ENCODE peak calls at places on chromosomes 12 and 14, in five cellular contexts. One of them, this sample, is unnamed.

GRCh38 chr12:121175383-121176119 is 34.4 kb upstream of the P2RX4 start:
- DNase-seq in AG08395: no peak
- DNase-seq in HT-29: no peak
- DNase-seq in activated CD8-positive, alpha-beta memory T cell treated with anti-CD3 and anti-CD28 coated beads for 24 hours: no peak
- DNase-seq in hypothalamus: peak
- DNase-seq in this sample: no peak

GRCh38 chr12:47214771-47215170 is 135.0 kb upstream of the AMIGO2 start:
- DNase-seq in HT-29: no peak
- DNase-seq in hypothalamus: no peak
- DNase-seq in activated CD8-positive, alpha-beta memory T cell treated with anti-CD3 and anti-CD28 coated beads for 24 hours: no peak
- DNase-seq in AG08395: no peak
- DNase-seq in this sample: no peak

GRCh38 chr14:103519043-103519836 is 3.4 kb downstream of the CKB start:
- DNase-seq in AG08395: no peak
- DNase-seq in HT-29: no peak
- DNase-seq in activated CD8-positive, alpha-beta memory T cell treated with anti-CD3 and anti-CD28 coated beads for 24 hours: no peak
- DNase-seq in hypothalamus: no peak
- DNase-seq in this sample: no peak

GRCh38 chr12:99200711-99201384 is 446.7 kb upstream of the GARIN6 start:
- DNase-seq in AG08395: no peak
- DNase-seq in hypothalamus: no peak
- DNase-seq in HT-29: peak
- DNase-seq in activated CD8-positive, alpha-beta memory T cell treated with anti-CD3 and anti-CD28 coated beads for 24 hours: no peak
- DNase-seq in this sample: no peak

GRCh38 chr12:6764011-6764828 is 1.9 kb upstream of the PTMS start:
- DNase-seq in hypothalamus: peak
- DNase-seq in HT-29: peak
- DNase-seq in activated CD8-positive, alpha-beta memory T cell treated with anti-CD3 and anti-CD28 coated beads for 24 hours: no peak
- DNase-seq in AG08395: peak
- DNase-seq in this sample: peak

GRCh38 chr14:75487155-75487671 is 35.1 kb upstream of the BATF start:
- DNase-seq in activated CD8-positive, alpha-beta memory T cell treated with anti-CD3 and anti-CD28 coated beads for 24 hours: peak
- DNase-seq in hypothalamus: no peak
- DNase-seq in HT-29: peak
- DNase-seq in AG08395: no peak
- DNase-seq in this sample: no peak

GRCh38 chr12:118999107-118999506 is 17.8 kb downstream of the SRRM4 start:
- DNase-seq in hypothalamus: no peak
- DNase-seq in activated CD8-positive, alpha-beta memory T cell treated with anti-CD3 and anti-CD28 coated beads for 24 hours: no peak
- DNase-seq in HT-29: no peak
- DNase-seq in AG08395: no peak
- DNase-seq in this sample: no peak

GRCh38 chr14:58635041-58635440 is 2.7 kb upstream of the DACT1 start:
- DNase-seq in AG08395: no peak
- DNase-seq in hypothalamus: no peak
- DNase-seq in activated CD8-positive, alpha-beta memory T cell treated with anti-CD3 and anti-CD28 coated beads for 24 hours: no peak
- DNase-seq in HT-29: no peak
- DNase-seq in this sample: no peak

GRCh38 chr12:72289633-72290032 is 17.5 kb downstream of the TRHDE start:
- DNase-seq in activated CD8-positive, alpha-beta memory T cell treated with anti-CD3 and anti-CD28 coated beads for 24 hours: no peak
- DNase-seq in AG08395: no peak
- DNase-seq in HT-29: no peak
- DNase-seq in hypothalamus: no peak
- DNase-seq in this sample: no peak

GRCh38 chr14:34580381-34580780 is 40.9 kb upstream of the EAPP start:
- DNase-seq in HT-29: no peak
- DNase-seq in hypothalamus: no peak
- DNase-seq in activated CD8-positive, alpha-beta memory T cell treated with anti-CD3 and anti-CD28 coated beads for 24 hours: peak
- DNase-seq in AG08395: no peak
- DNase-seq in this sample: no peak

GRCh38 chr12:6960291-6961277 is 9.4 kb downstream of the PTPN6 start:
- DNase-seq in activated CD8-positive, alpha-beta memory T cell treated with anti-CD3 and anti-CD28 coated beads for 24 hours: peak
- DNase-seq in hypothalamus: no peak
- DNase-seq in HT-29: peak
- DNase-seq in AG08395: peak
- DNase-seq in this sample: no peak

GRCh38 chr12:6821674-6822433 is at the start of gene GPR162:
- DNase-seq in AG08395: peak
- DNase-seq in hypothalamus: peak
- DNase-seq in activated CD8-positive, alpha-beta memory T cell treated with anti-CD3 and anti-CD28 coated beads for 24 hours: no peak
- DNase-seq in HT-29: no peak
- DNase-seq in this sample: peak

GRCh38 chr14:52060080-52060479 is 8.8 kb downstream of the NID2 start:
- DNase-seq in activated CD8-positive, alpha-beta memory T cell treated with anti-CD3 and anti-CD28 coated beads for 24 hours: no peak
- DNase-seq in HT-29: no peak
- DNase-seq in hypothalamus: no peak
- DNase-seq in AG08395: no peak
- DNase-seq in this sample: no peak